ENCODE peak calls at places on chromosomes 4 and X, in ten cellular contexts. V, B, T, U, H, A, N, F, R and K are unnamed samples.

GRCh38 chr4:73187325-73187724 is 71.3 kb downstream of the ANKRD17 start:
- DNase-seq in B (no peak), U (no peak), A (no peak), V (no peak), N (no peak), F (no peak), R (no peak), T (no peak), H (peak; percentile 53), K (no peak)

GRCh38 chrX:21741378-21741777 is 16.5 kb downstream of the SMPX start:
- DNase-seq in H (no peak), U (no peak), V (no peak), N (no peak), T (no peak), R (no peak), A (no peak), F (no peak), B (no peak), K (no peak)

GRCh38 chrX:36414056-36414455 is 494.5 kb downstream of the CFAP47 start:
- DNase-seq in V (no peak), F (no peak), R (no peak), A (no peak), U (no peak), N (no peak), H (no peak), B (no peak), T (no peak), K (no peak)

GRCh38 chr4:107034982-107035710 is 967 bp downstream of the DKK2 start:
- DNase-seq in R (no peak), F (no peak), V (peak; percentile 72), H (peak; percentile 3), N (no peak), U (peak; percentile 39), T (no peak), B (peak; percentile 6), A (no peak), K (no peak)

GRCh38 chr4:184752496-184753275 is 18.8 kb upstream of the CENPU start:
- DNase-seq in A (no peak), U (no peak), V (no peak), H (no peak), N (no peak), R (no peak), F (no peak), B (no peak), T (no peak), K (peak; percentile 41)

GRCh38 chr4:24742773-24743676 is 52.3 kb upstream of the SOD3 start:
- DNase-seq in T (no peak), U (no peak), H (no peak), V (no peak), F (no peak), B (no peak), A (no peak), R (no peak), N (no peak), K (peak; percentile 11)

GRCh38 chr4:155667538-155668511 is 1.2 kb downstream of the GUCY1A1 start:
- DNase-seq in R (no peak), A (peak; percentile 48), V (peak; percentile 82), T (no peak), F (no peak), N (no peak), B (peak; percentile 53), U (peak; percentile 49), H (peak; percentile 27), K (no peak)

GRCh38 chr4:90095000-90095399 is 32.2 kb upstream of the CCSER1 start:
- DNase-seq in B (no peak), T (no peak), F (no peak), H (no peak), A (no peak), N (no peak), U (no peak), V (no peak), R (no peak), K (no peak)

GRCh38 chr4:5143940-5144339 is 92.7 kb downstream of the STK32B start:
- DNase-seq in N (no peak), U (no peak), B (no peak), R (no peak), T (no peak), H (no peak), A (no peak), V (no peak), F (no peak), K (peak; percentile 34)

GRCh38 chrX:154596290-154596929 is 11.5 kb downstream of the CTAG1A start:
- DNase-seq in F (no peak), A (peak; percentile 29), T (peak; percentile 63), R (no peak), H (peak; percentile 16), V (no peak), U (no peak), N (no peak), B (no peak), K (no peak)

GRCh38 chrX:44071847-44072545 is 98.8 kb upstream of the NDP start:
- DNase-seq in B (no peak), N (no peak), U (no peak), T (no peak), A (no peak), F (no peak), R (peak; percentile 29), H (peak; percentile 55), V (no peak), K (no peak)

GRCh38 chr4:150591284-150591874 is 9.4 kb downstream of the MAB21L2 start:
- DNase-seq in B (no peak), U (no peak), T (no peak), N (no peak), V (no peak), A (no peak), R (no peak), H (no peak), F (no peak), K (no peak)

GRCh38 chrX:19886888-19887531 is 390 bp downstream of the SH3KBP1 start:
- DNase-seq in R (no peak), T (no peak), N (peak; percentile 28), V (peak; percentile 87), F (peak; percentile 21), H (no peak), A (no peak), U (peak; percentile 50), B (no peak), K (no peak)

GRCh38 chr4:157014621-157015591 is 43.3 kb upstream of the PDGFC start:
- DNase-seq in A (no peak), H (peak; percentile 96), T (no peak), B (no peak), V (no peak), U (no peak), N (no peak), F (no peak), R (peak; percentile 29), K (no peak)
- TF ChIP-seq CTCF in A (no peak), H (peak; percentile 4), T (no peak), B (no peak), V (no peak), U (no peak), N (no peak), F (no peak), R (no peak), K (no peak)

DNA sequence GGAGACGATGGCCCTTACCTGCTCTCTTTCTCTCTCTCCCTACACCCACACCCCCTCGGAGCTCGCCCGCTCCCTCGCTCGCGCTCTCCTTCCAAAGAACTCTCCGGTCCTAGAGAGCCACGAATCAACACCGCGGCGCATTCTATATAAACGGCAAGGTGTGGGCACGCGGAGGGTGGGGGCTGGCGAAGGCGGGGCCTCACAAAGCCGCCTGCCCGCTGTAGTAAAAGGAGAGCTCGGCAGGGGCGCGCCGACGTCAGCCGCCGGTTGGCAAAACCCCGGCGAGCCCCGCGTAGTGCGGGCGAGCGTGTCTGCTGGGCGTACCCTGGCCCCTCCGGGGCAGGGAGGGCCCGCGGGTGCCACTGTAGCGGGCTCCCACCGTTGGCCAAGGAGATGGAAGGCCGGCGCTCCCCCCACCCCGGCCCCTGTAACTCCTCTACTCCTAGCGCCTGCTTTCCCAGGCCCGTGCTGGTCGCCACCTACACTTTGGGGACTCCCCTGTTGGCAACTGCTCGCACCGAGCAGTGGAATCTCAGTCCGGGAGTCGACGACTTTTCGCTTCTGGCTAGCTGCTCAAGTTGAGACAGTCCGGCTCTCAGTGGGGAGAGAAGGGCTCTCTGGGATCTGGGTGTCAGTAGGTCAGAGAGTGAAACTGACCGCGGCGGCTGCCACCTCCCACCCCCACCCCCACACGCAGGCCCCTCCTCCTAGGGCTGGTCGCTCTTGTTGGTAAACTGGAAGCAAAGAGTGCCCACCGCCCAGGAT is 325.5 kb upstream of the F9 start:
- DNase-seq in B (peak; percentile 21), H (no peak), R (no peak), T (no peak), V (peak; percentile 80), U (no peak), N (peak; percentile 73), A (peak; percentile 68), F (no peak), K (peak; percentile 52)
- TF ChIP-seq POLR2A in B (peak; percentile 25), H (no peak), R (no peak), T (peak; percentile 9), V (no peak), U (no peak), N (no peak), A (peak; percentile 27), F (no peak), K (peak; percentile 85)

GRCh38 chr4:29948451-29948850 is 771.7 kb upstream of the PCDH7 start:
- DNase-seq in H (no peak), B (no peak), A (no peak), T (no peak), F (no peak), V (no peak), R (no peak), N (no peak), U (no peak), K (no peak)

GRCh38 chr4:29948858-29949257 is 771.3 kb upstream of the PCDH7 start:
- DNase-seq in A (no peak), T (no peak), R (no peak), V (no peak), B (no peak), H (no peak), F (no peak), N (no peak), U (no peak), K (no peak)
- H3K9me3 ChIP-seq in A (no peaks in the 10 kb centered on the region), T (no peaks in the 10 kb centered on the region), R (no peaks in the 10 kb centered on the region), V (no peaks in the 10 kb centered on the region), B (no peaks in the 10 kb centered on the region), H (peaks cover 3% of the 10 kb centered on the region), F (no peaks in the 10 kb centered on the region), N (no peaks in the 10 kb centered on the region), U (no peaks in the 10 kb centered on the region), K (no peaks in the 10 kb centered on the region)

DNA sequence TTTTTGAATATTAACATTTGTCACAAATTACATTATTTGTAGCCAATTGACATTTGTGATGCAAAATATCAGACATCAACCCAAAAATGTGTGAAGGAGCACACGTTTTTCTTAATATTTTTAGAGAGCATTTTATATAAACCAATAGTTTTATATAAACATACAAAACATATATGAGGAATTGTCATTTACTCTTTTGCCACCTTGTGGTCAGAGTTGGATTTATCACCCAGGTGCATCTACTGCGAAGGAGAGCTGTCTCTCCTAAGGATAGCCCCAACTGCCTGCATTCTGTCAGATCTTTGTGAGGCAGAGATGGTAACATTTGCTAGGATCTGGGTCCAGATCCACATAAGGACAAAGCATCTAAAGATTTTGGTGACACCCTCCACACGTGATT is 2.5 kb upstream of the USP27X start:
- DNase-seq in T (no peak), F (no peak), A (peak; percentile 16), H (peak; percentile 23), U (no peak), B (no peak), N (no peak), V (no peak), R (peak; percentile 12), K (no peak)
- TF ChIP-seq CTCF in T (no peak), F (no peak), A (peak; percentile 50), H (peak; percentile 36), U (peak; percentile 44), B (peak; percentile 46), N (no peak), V (peak; percentile 42), R (peak; percentile 43), K (no peak)